ENCODE peak calls at places on chromosomes 13 and 19, in nine cellular contexts. L is OCI-LY7, D is mucosa of descending colon, Q is psoas muscle, K is body of pancreas, O is left ventricle myocardium inferior, U is ascending aorta, A is heart right ventricle, W is A549. N is an unnamed sample.

GRCh38 chr13:49527123-49527522 is 31.4 kb downstream of the PHF11 start:
- DNase-seq in L (peak; percentile 15), D (no peak), Q (no peak), K (no peak), O (peak; percentile 24), U (no peak), A (peak; percentile 31), W (no peak), N (no peak)

GRCh38 chr13:71702253-71702652 is 164.8 kb downstream of the DACH1 start:
- DNase-seq in L (no peak), D (no peak), Q (no peak), K (no peak), O (no peak), U (no peak), A (no peak), W (no peak), N (no peak)

GRCh38 chr19:32581704-32582164 is 744 bp downstream of the PDCD5 start:
- DNase-seq in L (peak; percentile 7), D (no peak), Q (peak; percentile 21), K (peak; percentile 16), O (peak; percentile 27), U (no peak), A (peak; percentile 37), W (peak; percentile 54), N (no peak)

GRCh38 chr13:40667622-40667978 is 1.2 kb upstream of the FOXO1 start:
- DNase-seq in L (no peak), D (no peak), Q (no peak), K (no peak), O (no peak), U (no peak), A (peak; percentile 19), W (no peak), N (no peak)

GRCh38 chr19:2983351-2984195 is 6.2 kb downstream of the TLE6 start:
- DNase-seq in L (peak; percentile 58), D (peak; percentile 48), Q (peak; percentile 69), K (peak; percentile 71), O (peak; percentile 74), U (peak; percentile 70), A (peak; percentile 75), W (no peak), N (no peak)

GRCh38 chr13:40692946-40693345 is 26.5 kb upstream of the FOXO1 start:
- DNase-seq in L (no peak), D (no peak), Q (no peak), K (no peak), O (no peak), U (no peak), A (no peak), W (no peak), N (no peak)

GRCh38 chr13:27334774-27335490 is 64.3 kb downstream of the RASL11A start:
- DNase-seq in L (no peak), D (no peak), Q (no peak), K (no peak), O (no peak), U (no peak), A (no peak), W (no peak), N (no peak)

GRCh38 chr19:7848779-7849457 is 18.9 kb downstream of the EVI5L start:
- DNase-seq in L (no peak), D (no peak), Q (no peak), K (no peak), O (no peak), U (no peak), A (no peak), W (no peak), N (no peak)

GRCh38 chr13:112719016-112719415 is 29.2 kb downstream of the ATP11A start:
- DNase-seq in L (no peak), D (no peak), Q (no peak), K (no peak), O (no peak), U (no peak), A (no peak), W (no peak), N (no peak)

GRCh38 chr13:24050292-24050711 is 110.2 kb upstream of the SPATA13 start:
- DNase-seq in L (no peak), D (no peak), Q (peak; percentile 28), K (peak; percentile 50), O (peak; percentile 36), U (no peak), A (peak; percentile 42), W (no peak), N (peak; percentile 43)

GRCh38 chr13:24050796-24051715 is 109.5 kb upstream of the SPATA13 start:
- DNase-seq in L (no peak), D (peak; percentile 30), Q (no peak), K (no peak), O (no peak), U (no peak), A (no peak), W (no peak), N (no peak)

GRCh38 chr13:24053505-24054251 is 106.8 kb upstream of the SPATA13 start:
- DNase-seq in L (peak; percentile 78), D (peak; percentile 67), Q (no peak), K (peak; percentile 82), O (no peak), U (no peak), A (no peak), W (peak; percentile 72), N (peak; percentile 68)

GRCh38 chr13:24052547-24052981 is 108.0 kb upstream of the SPATA13 start:
- DNase-seq in L (no peak), D (no peak), Q (peak; percentile 25), K (no peak), O (no peak), U (peak; percentile 75), A (no peak), W (no peak), N (no peak)
- TF ChIP-seq CTCF in L (no peak), D (no peak), Q (no peak), K (no peak), O (no peak), U (no peak), A (no peak), W (no peak), N (no peak)

GRCh38 chr19:6099633-6100032 is 10.7 kb downstream of the RFX2 start:
- DNase-seq in L (no peak), D (no peak), Q (no peak), K (no peak), O (no peak), U (no peak), A (no peak), W (no peak), N (no peak)
- TF ChIP-seq CTCF in L (no peak), D (no peak), Q (no peak), K (no peak), O (no peak), U (no peak), A (no peak), W (no peak), N (no peak)

GRCh38 chr13:106083620-106084350 is 451.7 kb downstream of the EFNB2 start:
- DNase-seq in L (no peak), D (no peak), Q (no peak), K (peak; percentile 47), O (no peak), U (no peak), A (no peak), W (peak; percentile 19), N (no peak)
- TF ChIP-seq CTCF in L (peak; percentile 21), D (no peak), Q (peak; percentile 43), K (peak; percentile 58), O (peak; percentile 69), U (peak; percentile 49), A (peak; percentile 36), W (peak; percentile 43), N (peak; percentile 34)

GRCh38 chr19:18322318-18322758 is 538 bp downstream of the LSM4 start:
- DNase-seq in L (peak; percentile 77), D (peak; percentile 79), Q (peak; percentile 49), K (peak; percentile 47), O (peak; percentile 46), U (peak; percentile 74), A (no peak), W (peak; percentile 74), N (peak; percentile 52)
- TF ChIP-seq CTCF in L (peak; percentile 77), D (no peak), Q (no peak), K (no peak), O (no peak), U (no peak), A (no peak), W (peak; percentile 26), N (no peak)

GRCh38 chr19:41689993-41690800 is 2.1 kb upstream of the CEACAM7 start:
- DNase-seq in L (no peak), D (no peak), Q (no peak), K (no peak), O (no peak), U (no peak), A (no peak), W (no peak), N (no peak)
- TF ChIP-seq CTCF in L (no peak), D (no peak), Q (no peak), K (no peak), O (no peak), U (no peak), A (no peak), W (no peak), N (no peak)

DNA sequence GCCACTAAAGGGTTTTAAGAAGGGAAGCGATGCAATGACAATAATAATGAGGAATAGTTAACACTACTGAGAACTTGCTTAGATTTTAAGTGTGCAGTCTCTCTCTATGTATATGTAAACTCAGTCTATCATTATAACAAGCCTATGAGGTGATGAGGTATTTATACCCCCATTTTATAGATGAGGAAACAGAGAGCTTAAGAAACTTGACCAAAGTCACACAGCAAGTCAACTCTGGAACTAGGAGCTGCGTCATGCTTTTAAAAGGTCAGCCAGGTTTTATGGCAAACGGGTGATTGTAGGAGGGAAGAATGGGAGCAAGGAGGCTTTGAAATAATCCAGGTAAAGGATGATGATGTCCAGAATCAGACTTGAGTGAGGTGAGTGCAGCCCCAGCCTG is 103.4 kb downstream of the TM9SF2 start:
- DNase-seq in L (no peak), D (no peak), Q (no peak), K (no peak), O (no peak), U (no peak), A (no peak), W (no peak), N (no peak)
- TF ChIP-seq CTCF in L (no peak), D (no peak), Q (no peak), K (no peak), O (no peak), U (no peak), A (no peak), W (no peak), N (no peak)

N was measured in lung.